ENCODE peak calls at places on chromosomes 11 and 22, in nine cellular contexts. S, K, Q, R, P, Y, A, T and V are unnamed samples.

GRCh38 chr11:86588566-86589090 is 83.8 kb downstream of the ME3 start:
- DNase-seq in T (no peak), Y (no peak), S (no peak), A (no peak), P (no peak), R (no peak), K (no peak), Q (no peak), V (no peak)

GRCh38 chr11:112786886-112787530 is 174.2 kb upstream of the NCAM1 start:
- DNase-seq in Q (no peak), T (no peak), K (no peak), S (no peak), A (no peak), P (no peak), Y (no peak), R (no peak), V (no peak)

GRCh38 chr11:79482800-79483199 is 42.0 kb upstream of the TENM4 start:
- DNase-seq in S (no peak), Y (no peak), T (no peak), R (no peak), Q (no peak), P (no peak), A (no peak), K (no peak), V (no peak)

GRCh38 chr22:37169947-37170688 is 17.9 kb downstream of the C1QTNF6 start:
- DNase-seq in K (no peak), S (no peak), T (no peak), A (no peak), P (no peak), Q (no peak), Y (no peak), R (no peak), V (no peak)

GRCh38 chr22:31615481-31615840 is 46.6 kb downstream of the PISD start:
- DNase-seq in Y (no peak), P (no peak), K (no peak), R (no peak), Q (no peak), T (no peak), A (no peak), S (no peak), V (no peak)

GRCh38 chr22:35150163-35151107 is 84.5 kb downstream of the ISX start:
- DNase-seq in K (peak), R (peak), P (no peak), S (peak), A (peak), Y (peak), Q (no peak), T (peak), V (peak)

GRCh38 chr22:36510966-36511881 is 4.4 kb upstream of the FOXRED2 start:
- DNase-seq in Y (peak), K (peak), S (peak), Q (no peak), P (no peak), A (peak), R (peak), T (peak), V (peak)

GRCh38 chr11:72842126-72842525 is 27.9 kb downstream of the ATG16L2 start:
- DNase-seq in Y (peak), A (no peak), S (no peak), P (no peak), Q (no peak), K (no peak), T (no peak), R (no peak), V (no peak)

GRCh38 chr11:116035972-116036371 is 531.8 kb upstream of the CADM1 start:
- DNase-seq in R (no peak), A (no peak), Y (no peak), Q (no peak), S (no peak), T (no peak), P (no peak), K (no peak), V (no peak)

GRCh38 chr11:68326334-68327215 is 14.2 kb downstream of the LRP5 start:
- DNase-seq in R (no peak), T (no peak), A (no peak), K (no peak), P (no peak), S (no peak), Q (no peak), Y (no peak), V (no peak)

GRCh38 chr22:26642465-26643367 is 14.7 kb upstream of the MIAT start:
- DNase-seq in A (no peak), P (no peak), Y (no peak), R (no peak), S (peak), T (no peak), K (peak), Q (no peak), V (no peak)

GRCh38 chr11:93005239-93005638 is 35.8 kb downstream of the MTNR1B start:
- DNase-seq in S (no peak), Q (no peak), A (peak), K (no peak), T (no peak), R (no peak), P (no peak), Y (no peak), V (peak)

DNA sequence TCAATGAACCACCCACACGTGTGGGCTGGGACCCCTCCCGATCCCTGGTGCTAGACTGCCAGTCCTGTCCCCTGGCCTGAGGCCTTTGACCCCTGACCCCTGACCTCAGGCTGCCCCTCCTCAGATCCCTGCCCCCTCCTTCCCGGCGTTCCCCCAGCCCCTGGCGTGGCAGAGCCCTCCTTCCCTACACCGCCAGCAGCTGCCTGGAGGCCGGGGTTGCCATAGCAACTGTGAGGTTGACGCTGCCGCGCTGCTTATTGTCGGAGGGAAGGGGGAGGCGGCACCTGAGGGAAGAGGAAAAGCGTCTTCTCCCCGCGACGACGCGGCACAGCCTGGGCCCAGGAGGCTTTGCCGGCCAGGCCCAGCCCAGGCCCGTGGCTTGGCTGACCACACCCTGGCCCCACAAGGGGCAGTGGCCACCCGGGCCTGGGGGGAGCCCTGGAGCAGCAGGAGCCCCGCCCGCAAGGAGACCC is 32.6 kb downstream of the SHANK3 start:
- DNase-seq in S (no peak), Q (no peak), T (peak), Y (peak), P (no peak), R (no peak), K (no peak), A (peak), V (peak)
- TF ChIP-seq CTCF in S (no peak), Q (no peak), T (no peak), Y (no peak), P (no peak), R (no peak), K (no peak), A (no peak), V (no peak)

GRCh38 chr11:3058753-3059664 is 1.8 kb upstream of the CARS1 start:
- DNase-seq in P (no peak), Y (peak), A (peak), Q (peak), K (no peak), R (no peak), T (peak), S (no peak), V (peak)
- H3K4me3 ChIP-seq in P (no peak), Y (no peak), A (no peak), Q (no peak), K (no peak), R (no peak), T (no peak), S (no peak), V (no peak)

GRCh38 chr11:57744386-57744785 is 3.1 kb downstream of the SELENOH start:
- DNase-seq in K (no peak), Q (no peak), P (no peak), Y (no peak), T (no peak), S (no peak), R (no peak), A (no peak), V (no peak)
- TF ChIP-seq CTCF in K (no peak), Q (no peak), P (no peak), Y (no peak), T (no peak), S (no peak), R (no peak), A (no peak), V (no peak)

GRCh38 chr11:10784229-10785145 is 24.2 kb downstream of the EIF4G2 start:
- DNase-seq in R (no peak), K (no peak), S (no peak), T (no peak), Y (no peak), A (no peak), P (no peak), Q (no peak), V (peak)
- H3K4me3 ChIP-seq in R (no peak), K (no peak), S (no peak), T (no peak), Y (no peak), A (no peak), P (no peak), Q (no peak), V (no peak)

DNA sequence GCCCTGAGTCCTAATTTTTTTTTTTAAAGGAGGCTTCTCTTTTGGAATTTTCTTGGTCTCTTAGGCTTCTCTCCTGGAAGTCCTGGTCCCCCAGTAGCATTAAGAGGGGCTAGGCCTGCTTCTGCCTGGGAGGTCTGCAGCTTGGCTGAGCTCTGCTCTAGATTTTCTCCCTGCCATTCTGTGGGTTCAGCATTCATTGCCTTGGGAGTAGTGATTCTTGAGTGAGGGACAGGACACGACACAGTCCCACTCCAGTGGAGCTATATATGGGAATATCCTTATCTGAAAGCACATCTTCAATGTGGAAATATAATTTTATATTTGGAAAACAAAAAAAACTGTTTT is 3.7 kb downstream of the IGSF22 start:
- DNase-seq in R (no peak), K (no peak), P (no peak), Y (no peak), Q (no peak), T (no peak), A (no peak), S (no peak), V (no peak)
- TF ChIP-seq CTCF in R (peak), K (no peak), P (no peak), Y (no peak), Q (no peak), T (no peak), A (no peak), S (no peak), V (no peak)

DNA sequence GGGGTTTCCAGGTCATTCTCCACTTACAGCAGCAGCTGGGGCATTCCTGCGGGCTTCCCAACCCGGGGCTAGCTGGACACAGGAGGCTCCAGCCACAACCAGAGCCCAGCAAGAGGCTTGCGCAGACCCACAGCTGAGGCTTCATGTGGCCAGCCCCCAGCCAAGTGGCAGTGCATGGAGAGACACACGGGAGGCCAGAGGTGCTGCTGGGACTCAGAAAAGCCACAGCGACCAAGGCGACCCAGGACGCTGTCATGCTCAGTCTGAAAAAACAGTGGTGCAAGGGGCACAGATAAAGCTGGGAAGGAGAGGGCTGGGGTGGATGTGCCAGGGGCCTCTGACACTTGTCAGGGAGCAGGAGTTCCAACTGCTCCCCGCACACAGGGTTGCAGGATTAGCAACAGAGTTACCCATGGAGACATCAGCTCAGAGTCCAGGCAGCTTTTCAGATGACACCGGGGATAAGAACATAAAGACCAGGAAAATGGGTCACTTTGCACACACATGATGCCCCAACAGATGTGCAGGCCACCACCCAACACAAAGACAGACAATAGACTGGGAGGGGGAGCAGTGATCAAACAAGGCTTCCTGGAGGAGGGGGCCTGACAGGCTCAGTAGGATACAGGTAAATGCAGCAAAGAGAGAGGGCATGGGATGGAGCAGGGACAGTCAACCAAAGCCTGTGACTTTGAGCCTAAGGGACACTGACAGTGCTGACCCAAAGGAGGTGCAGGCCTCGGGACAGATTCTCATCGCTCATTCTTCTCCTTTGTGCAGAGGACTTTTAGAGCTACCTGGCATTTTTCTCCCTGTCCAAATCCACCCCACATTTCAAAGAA is 6.9 kb upstream of the NEAT1 start:
- DNase-seq in R (no peak), Y (no peak), T (no peak), Q (no peak), K (no peak), A (no peak), P (no peak), S (no peak), V (no peak)
- H3K4me3 ChIP-seq in R (peak), Y (peak), T (peak), Q (peak), K (peak), A (no peak), P (peak), S (no peak), V (peak)

DNA sequence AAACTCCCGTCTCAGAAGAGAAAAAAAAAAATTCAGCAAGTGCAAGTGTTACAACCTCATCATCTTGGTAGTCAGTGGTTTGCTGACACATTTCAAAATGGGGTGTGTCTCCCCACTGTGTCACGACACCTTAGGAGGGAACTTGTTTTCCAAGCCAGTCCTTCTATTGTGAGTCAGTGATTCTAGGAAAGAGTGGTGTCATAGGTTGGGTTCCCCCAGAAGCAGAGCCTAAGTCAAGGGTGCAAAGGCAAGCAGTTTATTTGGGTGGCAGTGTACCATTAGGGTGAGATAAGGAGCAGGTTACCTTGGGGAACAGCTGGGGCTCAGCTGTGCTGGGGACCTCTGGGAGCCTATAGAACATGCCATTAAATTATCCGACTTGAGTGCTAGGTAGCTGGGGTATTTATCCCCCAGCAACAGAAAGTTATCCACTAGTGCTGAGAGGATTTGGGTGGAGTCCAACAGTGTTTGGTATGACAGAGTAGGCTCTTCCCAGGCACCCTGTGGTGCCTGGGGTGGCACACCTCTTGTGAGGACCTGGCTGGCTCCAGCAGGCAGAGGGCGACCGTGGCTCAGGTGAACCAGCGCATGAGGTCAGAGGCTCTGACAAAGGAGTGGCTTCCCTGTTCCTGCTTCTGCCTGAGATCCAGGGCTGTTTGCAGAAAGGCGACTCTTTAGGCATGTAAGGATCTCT is 41.7 kb downstream of the KIAA1671 start:
- DNase-seq in A (peak), Q (no peak), R (peak), T (no peak), Y (no peak), K (no peak), S (peak), P (no peak), V (no peak)
- TF ChIP-seq CTCF in A (no peak), Q (no peak), R (peak), T (no peak), Y (no peak), K (peak), S (peak), P (peak), V (no peak)

DNA sequence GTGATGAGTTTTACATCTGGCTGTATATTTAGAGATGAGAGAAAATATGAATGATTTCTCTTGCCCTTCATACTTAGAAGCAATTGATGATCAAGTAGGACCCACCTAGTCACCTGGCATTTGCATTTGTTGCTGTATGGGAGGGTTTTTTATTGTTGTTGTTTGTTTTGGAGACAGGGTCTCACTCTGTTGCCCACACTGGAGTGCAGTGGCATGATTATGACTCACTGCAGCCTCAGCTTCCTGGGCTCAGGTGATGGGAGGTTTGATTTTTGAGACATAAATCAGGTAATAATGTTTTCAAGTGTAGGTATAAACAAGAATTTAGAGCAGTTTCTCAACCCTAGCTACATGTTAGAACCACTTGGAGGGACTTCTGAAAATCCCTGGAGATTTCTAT is 62.9 kb downstream of the TNRC6B start:
- DNase-seq in R (no peak), P (no peak), T (no peak), K (no peak), Q (no peak), S (no peak), Y (no peak), A (no peak), V (no peak)
- H3K4me3 ChIP-seq in R (no peak), P (no peak), T (no peak), K (no peak), Q (no peak), S (no peak), Y (no peak), A (no peak), V (no peak)

DNA sequence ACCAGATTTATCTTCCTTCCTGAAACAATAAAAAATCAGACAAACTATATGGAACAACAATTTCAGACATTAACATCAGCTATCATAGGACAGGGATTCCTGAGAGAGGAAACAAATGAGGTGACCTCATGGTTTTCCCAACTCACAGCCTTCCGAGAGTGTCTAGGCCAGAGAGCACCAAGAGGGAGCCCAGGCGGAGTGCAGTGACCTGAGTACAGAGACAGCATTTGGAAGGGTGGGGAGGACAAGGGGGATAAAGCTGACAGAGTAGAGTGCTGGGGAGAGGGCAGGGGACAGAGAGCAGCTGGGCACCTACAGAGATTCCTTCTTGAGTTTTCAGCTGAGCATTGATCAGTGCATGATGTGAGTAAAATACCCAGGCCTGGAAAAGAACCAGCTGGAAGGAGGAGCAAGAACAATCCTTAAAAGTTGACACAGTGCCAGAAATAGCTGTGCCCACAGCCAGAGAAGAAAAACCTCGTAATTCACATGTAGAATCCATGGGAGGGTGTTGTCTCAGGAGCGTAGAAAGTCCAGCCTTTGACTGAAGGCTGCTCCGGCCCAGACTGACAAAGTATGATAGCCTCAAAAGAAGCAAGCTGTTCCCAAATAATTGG is 34.0 kb upstream of the PANX2 start:
- DNase-seq in A (no peak), P (no peak), Q (no peak), R (no peak), T (no peak), S (no peak), K (no peak), Y (peak), V (peak)
- TF ChIP-seq CTCF in A (no peak), P (no peak), Q (no peak), R (no peak), T (no peak), S (no peak), K (no peak), Y (no peak), V (no peak)